ENCODE peak calls at places on chromosomes 11 and 22, in four cellular contexts. One of them, this sample, is unnamed.

GRCh38 chr22:19554834-19555404 is 30.7 kb upstream of the CLDN5 start:
- DNase-seq in astrocyte of the spinal cord: peak; percentile 37
- DNase-seq in astrocyte of the cerebellum: no peak
- DNase-seq in cardiac fibroblast: peak; percentile 29
- DNase-seq in this sample: peak; percentile 25

GRCh38 chr11:60376601-60377000 is 1.7 kb upstream of the MS4A7 start:
- DNase-seq in astrocyte of the spinal cord: no peak
- DNase-seq in astrocyte of the cerebellum: no peak
- DNase-seq in cardiac fibroblast: no peak
- DNase-seq in this sample: no peak

GRCh38 chr11:66768088-66768521 is 39.1 kb upstream of the SPTBN2 start:
- DNase-seq in astrocyte of the spinal cord: peak; percentile 35
- DNase-seq in astrocyte of the cerebellum: no peak
- DNase-seq in cardiac fibroblast: peak; percentile 82
- DNase-seq in this sample: peak; percentile 54

GRCh38 chr11:504053-504993 is 2.7 kb downstream of the RNH1 start:
- DNase-seq in astrocyte of the spinal cord: peak; percentile 17
- DNase-seq in astrocyte of the cerebellum: no peak
- DNase-seq in cardiac fibroblast: peak; percentile 68
- DNase-seq in this sample: peak; percentile 69

GRCh38 chr11:12430912-12431311 is 53.5 kb downstream of the PARVA start:
- DNase-seq in astrocyte of the spinal cord: peak; percentile 88
- DNase-seq in astrocyte of the cerebellum: peak; percentile 79
- DNase-seq in cardiac fibroblast: peak; percentile 91
- DNase-seq in this sample: peak; percentile 95

GRCh38 chr11:29268733-29269132 is 748.1 kb downstream of the KCNA4 start:
- DNase-seq in astrocyte of the spinal cord: no peak
- DNase-seq in astrocyte of the cerebellum: no peak
- DNase-seq in cardiac fibroblast: no peak
- DNase-seq in this sample: no peak

GRCh38 chr11:47415091-47415854 is 6.9 kb downstream of the SLC39A13 start:
- DNase-seq in astrocyte of the spinal cord: no peak
- DNase-seq in astrocyte of the cerebellum: no peak
- DNase-seq in cardiac fibroblast: no peak
- DNase-seq in this sample: no peak

GRCh38 chr11:109000531-109000930 is 335.7 kb downstream of the DDX10 start:
- DNase-seq in astrocyte of the spinal cord: no peak
- DNase-seq in astrocyte of the cerebellum: no peak
- DNase-seq in cardiac fibroblast: no peak
- DNase-seq in this sample: no peak

GRCh38 chr11:8262552-8263108 is 1.0 kb downstream of the LMO1 start:
- DNase-seq in astrocyte of the spinal cord: peak; percentile 63
- DNase-seq in astrocyte of the cerebellum: peak; percentile 23
- DNase-seq in cardiac fibroblast: peak; percentile 34
- DNase-seq in this sample: peak; percentile 38

GRCh38 chr11:124167852-124168251 is 15.3 kb upstream of the OR10D3 start:
- DNase-seq in astrocyte of the spinal cord: no peak
- DNase-seq in astrocyte of the cerebellum: no peak
- DNase-seq in cardiac fibroblast: no peak
- DNase-seq in this sample: no peak

GRCh38 chr11:108873305-108873704 is 208.4 kb downstream of the DDX10 start:
- DNase-seq in astrocyte of the spinal cord: peak; percentile 78
- DNase-seq in astrocyte of the cerebellum: no peak
- DNase-seq in cardiac fibroblast: peak; percentile 72
- DNase-seq in this sample: no peak

GRCh38 chr11:22703040-22703439 is 36.6 kb downstream of the GAS2 start:
- DNase-seq in astrocyte of the spinal cord: peak; percentile 86
- DNase-seq in astrocyte of the cerebellum: peak; percentile 63
- DNase-seq in cardiac fibroblast: peak; percentile 89
- DNase-seq in this sample: peak; percentile 88

GRCh38 chr22:21593406-21594232 is 26.1 kb downstream of the UBE2L3 start:
- DNase-seq in astrocyte of the spinal cord: no peak
- DNase-seq in astrocyte of the cerebellum: no peak
- DNase-seq in cardiac fibroblast: no peak
- DNase-seq in this sample: no peak

GRCh38 chr11:9155930-9156329 is 64.5 kb upstream of the SCUBE2 start:
- DNase-seq in astrocyte of the spinal cord: no peak
- DNase-seq in astrocyte of the cerebellum: no peak
- DNase-seq in cardiac fibroblast: no peak
- DNase-seq in this sample: no peak

GRCh38 chr11:42521994-42522393 is 789.8 kb upstream of the API5 start:
- DNase-seq in astrocyte of the spinal cord: peak; percentile 0
- DNase-seq in astrocyte of the cerebellum: no peak
- DNase-seq in cardiac fibroblast: peak; percentile 77
- DNase-seq in this sample: peak; percentile 56

GRCh38 chr11:26134053-26134452 is 197.9 kb upstream of the ANO3 start:
- DNase-seq in astrocyte of the spinal cord: no peak
- DNase-seq in astrocyte of the cerebellum: no peak
- DNase-seq in cardiac fibroblast: no peak
- DNase-seq in this sample: no peak

GRCh38 chr11:119352857-119353260 is 6.4 kb upstream of the MFRP start:
- DNase-seq in astrocyte of the spinal cord: no peak
- DNase-seq in astrocyte of the cerebellum: no peak
- DNase-seq in cardiac fibroblast: peak; percentile 20
- DNase-seq in this sample: peak; percentile 82

GRCh38 chr11:35486446-35486845 is 39.0 kb downstream of the PAMR1 start:
- DNase-seq in astrocyte of the spinal cord: no peak
- DNase-seq in astrocyte of the cerebellum: no peak
- DNase-seq in cardiac fibroblast: peak; percentile 18
- DNase-seq in this sample: no peak

GRCh38 chr11:112280268-112281126 is 19.8 kb upstream of the PLET1 start:
- DNase-seq in astrocyte of the spinal cord: peak; percentile 82
- DNase-seq in astrocyte of the cerebellum: peak; percentile 77
- DNase-seq in cardiac fibroblast: peak; percentile 87
- DNase-seq in this sample: peak; percentile 89

DNA sequence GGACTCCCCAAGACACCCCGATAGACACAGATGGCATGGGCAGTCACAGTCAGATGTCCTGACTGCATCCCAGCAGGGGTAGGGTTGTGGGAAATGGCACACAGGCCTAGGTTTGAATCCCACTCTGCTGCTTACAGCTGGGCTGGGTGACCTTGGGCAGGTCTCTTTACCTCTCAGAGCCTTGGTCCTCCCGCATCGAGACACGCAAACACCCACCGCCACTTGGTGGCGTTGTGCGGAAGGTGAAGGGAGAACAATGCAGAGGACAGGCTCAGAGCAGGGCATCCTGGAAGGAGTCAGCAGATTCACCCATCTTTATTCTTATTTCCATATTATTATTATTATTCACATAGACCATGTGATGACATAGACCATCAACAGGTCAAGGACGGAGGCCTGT is 140.5 kb downstream of the MIAT start:
- DNase-seq in astrocyte of the spinal cord: no peak
- DNase-seq in astrocyte of the cerebellum: no peak
- DNase-seq in cardiac fibroblast: no peak
- DNase-seq in this sample: no peak
- TF ChIP-seq CTCF in astrocyte of the spinal cord: no peak
- TF ChIP-seq CTCF in astrocyte of the cerebellum: no peak
- TF ChIP-seq CTCF in cardiac fibroblast: no peak
- TF ChIP-seq CTCF in this sample: no peak

DNA sequence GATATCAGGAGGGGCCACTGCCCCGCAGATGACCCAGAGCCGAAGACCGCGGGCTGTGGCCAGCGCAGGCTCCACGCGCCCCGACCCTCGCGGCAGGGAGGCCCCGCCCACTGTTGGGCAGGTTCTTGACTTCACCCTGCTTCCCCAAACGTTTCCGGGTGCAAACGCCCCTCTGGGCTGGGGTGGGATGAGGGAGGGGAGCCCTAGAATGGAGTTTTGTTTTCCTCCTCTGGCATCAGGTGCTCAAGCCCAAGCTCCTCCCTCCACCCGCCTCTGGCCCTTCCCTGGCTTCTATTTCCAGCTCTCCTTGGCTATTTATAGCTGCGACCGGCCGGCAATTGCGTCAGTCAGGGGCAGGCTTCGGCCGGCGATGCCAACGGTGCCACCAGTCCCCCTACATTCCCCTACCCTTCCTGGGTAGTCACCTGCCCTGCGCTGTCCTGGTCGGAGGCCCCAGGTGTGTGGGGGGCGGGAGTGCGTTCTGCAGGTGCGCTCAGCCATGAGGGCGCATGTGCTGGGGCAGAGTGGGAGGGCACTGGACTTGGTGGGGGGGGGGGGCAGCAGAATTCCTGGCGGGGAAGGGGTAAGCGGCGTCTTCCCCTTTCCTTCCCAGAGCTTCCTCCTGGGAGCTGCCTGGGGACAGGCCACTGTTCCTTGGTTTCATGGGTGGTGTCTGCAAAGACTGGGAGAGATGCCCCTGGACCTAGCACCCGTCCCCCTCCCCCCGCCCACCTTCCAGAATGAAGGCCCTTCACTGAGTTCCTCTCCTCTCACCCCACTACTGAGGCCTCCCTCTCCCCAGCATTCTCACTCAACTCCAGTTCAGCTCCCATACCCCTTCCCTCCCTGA is 23.6 kb downstream of the DUSP8 start:
- DNase-seq in astrocyte of the spinal cord: no peak
- DNase-seq in astrocyte of the cerebellum: no peak
- DNase-seq in cardiac fibroblast: peak; percentile 33
- DNase-seq in this sample: peak; percentile 40
- H3K4me3 ChIP-seq in astrocyte of the spinal cord: no peak overlapping the region
- H3K4me3 ChIP-seq in astrocyte of the cerebellum: no peak overlapping the region
- H3K4me3 ChIP-seq in cardiac fibroblast: no peak overlapping the region
- H3K4me3 ChIP-seq in this sample: no peak overlapping the region

DNA sequence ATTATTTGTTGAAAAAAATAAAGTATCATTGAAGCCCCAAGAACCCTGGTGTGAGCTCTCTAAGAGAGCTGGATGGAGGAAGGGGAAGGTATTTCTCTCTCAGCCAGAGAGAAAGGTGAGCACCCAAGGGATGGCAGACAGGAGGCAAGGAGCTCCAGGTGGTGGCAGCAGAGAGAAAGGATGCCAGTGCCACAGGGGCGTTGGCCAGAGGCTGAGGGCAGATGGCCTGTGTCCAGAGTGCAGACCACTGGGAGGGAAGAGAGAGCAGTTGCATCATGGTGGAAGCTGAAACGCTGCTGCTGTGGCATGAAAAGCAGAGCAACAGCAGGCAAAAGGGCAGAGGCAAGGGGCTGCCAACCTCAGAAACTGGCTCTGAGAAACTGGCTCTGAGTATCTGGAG is 8.5 kb downstream of the SPON1 start:
- DNase-seq in astrocyte of the spinal cord: no peak
- DNase-seq in astrocyte of the cerebellum: no peak
- DNase-seq in cardiac fibroblast: no peak
- DNase-seq in this sample: no peak
- TF ChIP-seq CTCF in astrocyte of the spinal cord: peak; percentile 39
- TF ChIP-seq CTCF in astrocyte of the cerebellum: no peak
- TF ChIP-seq CTCF in cardiac fibroblast: no peak
- TF ChIP-seq CTCF in this sample: peak; percentile 5

GRCh38 chr22:43955040-43955882 is at the start of gene SAMM50:
- DNase-seq in astrocyte of the spinal cord: peak; percentile 85
- DNase-seq in astrocyte of the cerebellum: peak; percentile 55
- DNase-seq in cardiac fibroblast: peak; percentile 92
- DNase-seq in this sample: peak; percentile 92

GRCh38 chr22:43957871-43958270 is 2.6 kb downstream of the SAMM50 start:
- DNase-seq in astrocyte of the spinal cord: no peak
- DNase-seq in astrocyte of the cerebellum: no peak
- DNase-seq in cardiac fibroblast: peak; percentile 46
- DNase-seq in this sample: peak; percentile 40

GRCh38 chr22:43956805-43957463 is 1.7 kb downstream of the SAMM50 start:
- DNase-seq in astrocyte of the spinal cord: no peak
- DNase-seq in astrocyte of the cerebellum: no peak
- DNase-seq in cardiac fibroblast: peak; percentile 50
- DNase-seq in this sample: peak; percentile 65

GRCh38 chr22:43955883-43956286 is 643 bp downstream of the SAMM50 start:
- DNase-seq in astrocyte of the spinal cord: peak; percentile 3
- DNase-seq in astrocyte of the cerebellum: no peak
- DNase-seq in cardiac fibroblast: peak; percentile 27
- DNase-seq in this sample: peak; percentile 18

DNA sequence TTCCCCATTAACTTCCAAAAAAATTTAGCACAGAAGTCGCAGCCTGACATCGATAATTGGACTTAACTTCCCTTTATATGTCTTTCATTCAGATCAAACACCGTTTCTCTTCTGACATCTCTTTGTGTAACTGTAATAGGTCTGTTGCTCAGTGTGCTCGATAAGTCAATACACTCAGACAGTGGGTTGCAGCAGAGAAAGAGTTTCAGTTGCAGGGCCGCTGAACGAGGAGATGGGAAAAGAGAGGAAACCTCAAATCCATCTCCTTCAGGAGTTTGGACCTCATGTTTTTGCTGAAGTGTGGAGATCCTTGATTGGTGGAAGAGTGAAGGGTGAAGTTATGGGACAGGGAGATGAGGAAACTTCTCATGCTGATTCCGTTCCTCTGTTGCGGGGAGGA is 1.1 kb downstream of the SAMM50 start:
- DNase-seq in astrocyte of the spinal cord: no peak
- DNase-seq in astrocyte of the cerebellum: no peak
- DNase-seq in cardiac fibroblast: no peak
- DNase-seq in this sample: peak; percentile 4
- H3K4me3 ChIP-seq in astrocyte of the spinal cord: peak overlapping the region; percentile 84
- H3K4me3 ChIP-seq in astrocyte of the cerebellum: peak overlapping the region; percentile 69
- H3K4me3 ChIP-seq in cardiac fibroblast: peak overlapping the region; percentile 66
- H3K4me3 ChIP-seq in this sample: peak overlapping the region; percentile 93

DNA sequence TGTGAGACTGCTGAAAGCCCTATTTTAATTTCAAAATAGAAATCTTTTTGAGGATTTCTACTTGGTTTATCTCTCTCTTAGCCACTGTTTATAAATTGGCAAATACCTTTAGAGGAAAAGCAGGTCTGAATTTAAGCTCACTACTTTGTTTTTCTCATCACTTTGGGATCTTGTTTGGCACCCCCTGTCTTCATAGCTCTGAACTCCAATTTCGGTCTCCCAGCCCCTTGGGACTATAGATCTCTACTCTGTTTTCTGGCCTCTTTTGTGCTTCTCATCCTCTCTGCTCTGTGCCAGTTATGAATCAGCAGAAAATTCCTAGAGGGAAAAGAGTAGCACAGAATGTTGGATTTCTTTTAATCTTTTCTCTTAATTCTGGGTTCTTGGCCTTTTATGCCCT is 118.3 kb downstream of the CYP2R1 start:
- DNase-seq in astrocyte of the spinal cord: no peak
- DNase-seq in astrocyte of the cerebellum: no peak
- DNase-seq in cardiac fibroblast: peak; percentile 36
- DNase-seq in this sample: peak; percentile 37
- TF ChIP-seq CTCF in astrocyte of the spinal cord: peak; percentile 25
- TF ChIP-seq CTCF in astrocyte of the cerebellum: peak; percentile 34
- TF ChIP-seq CTCF in cardiac fibroblast: peak; percentile 26
- TF ChIP-seq CTCF in this sample: peak; percentile 32